ENCODE peak calls at places on chromosomes 4 and X, in ten cellular contexts. U, K, F, T, B, J, D, W, H and P are unnamed samples.
A peak's percentile ranks its signal among the peaks of the same experiment; 100 is the strongest.

GRCh38 chr4:3337811-3338210 is 45.0 kb downstream of the RGS12 start:
- DNase-seq in U (no peak), K (no peak), F (no peak), T (no peak), B (no peak), J (no peak), D (no peak), W (no peak), H (no peak), P (no peak)

GRCh38 chr4:144709159-144709558 is 63.2 kb downstream of the HHIP start:
- DNase-seq in U (no peak), K (no peak), F (no peak), T (no peak), B (no peak), J (no peak), D (no peak), W (peak; percentile 88), H (no peak), P (no peak)

GRCh38 chrX:95754411-95754810 is 930.2 kb upstream of the DIAPH2 start:
- DNase-seq in U (no peak), K (no peak), F (no peak), T (no peak), B (no peak), J (no peak), D (no peak), W (no peak), H (no peak), P (no peak)

GRCh38 chr4:7041851-7042696 is 1.1 kb upstream of the TADA2B start:
- DNase-seq in U (no peak), K (peak; percentile 40), F (no peak), T (peak; percentile 63), B (peak; percentile 63), J (peak; percentile 65), D (peak; percentile 63), W (peak; percentile 84), H (peak; percentile 42), P (no peak)

GRCh38 chrX:41785685-41786084 is 61.7 kb downstream of the GPR82 start:
- DNase-seq in U (no peak), K (no peak), F (no peak), T (no peak), B (no peak), J (no peak), D (no peak), W (no peak), H (no peak), P (no peak)

GRCh38 chr4:8427761-8428287 is 12.7 kb downstream of the ACOX3 start:
- DNase-seq in U (no peak), K (no peak), F (no peak), T (no peak), B (peak; percentile 37), J (no peak), D (peak; percentile 33), W (no peak), H (no peak), P (no peak)

GRCh38 chr4:54097152-54097551 is 2.8 kb upstream of the GSX2 start:
- DNase-seq in U (no peak), K (no peak), F (no peak), T (no peak), B (no peak), J (no peak), D (no peak), W (no peak), H (no peak), P (no peak)

GRCh38 chrX:96204928-96205327 is 479.7 kb upstream of the DIAPH2 start:
- DNase-seq in U (no peak), K (no peak), F (no peak), T (no peak), B (no peak), J (no peak), D (no peak), W (no peak), H (no peak), P (no peak)

GRCh38 chrX:83916525-83916924 is 55.6 kb downstream of the CYLC1 start:
- DNase-seq in U (no peak), K (peak; percentile 3), F (no peak), T (peak; percentile 24), B (no peak), J (no peak), D (no peak), W (peak; percentile 67), H (no peak), P (no peak)
- TF ChIP-seq CTCF in U (peak; percentile 9), K (peak; percentile 67), F (peak; percentile 35), T (peak; percentile 49), B (no peak), J (no peak), D (peak; percentile 25), W (peak; percentile 80), H (peak; percentile 56), P (no peak)

GRCh38 chr4:36285784-36286480 is 4.5 kb downstream of the DTHD1 start:
- DNase-seq in U (no peak), K (no peak), F (no peak), T (no peak), B (no peak), J (no peak), D (no peak), W (no peak), H (no peak), P (no peak)
- TF ChIP-seq CTCF in U (no peak), K (no peak), F (no peak), T (no peak), B (no peak), J (no peak), D (no peak), W (no peak), H (no peak), P (no peak)

DNA sequence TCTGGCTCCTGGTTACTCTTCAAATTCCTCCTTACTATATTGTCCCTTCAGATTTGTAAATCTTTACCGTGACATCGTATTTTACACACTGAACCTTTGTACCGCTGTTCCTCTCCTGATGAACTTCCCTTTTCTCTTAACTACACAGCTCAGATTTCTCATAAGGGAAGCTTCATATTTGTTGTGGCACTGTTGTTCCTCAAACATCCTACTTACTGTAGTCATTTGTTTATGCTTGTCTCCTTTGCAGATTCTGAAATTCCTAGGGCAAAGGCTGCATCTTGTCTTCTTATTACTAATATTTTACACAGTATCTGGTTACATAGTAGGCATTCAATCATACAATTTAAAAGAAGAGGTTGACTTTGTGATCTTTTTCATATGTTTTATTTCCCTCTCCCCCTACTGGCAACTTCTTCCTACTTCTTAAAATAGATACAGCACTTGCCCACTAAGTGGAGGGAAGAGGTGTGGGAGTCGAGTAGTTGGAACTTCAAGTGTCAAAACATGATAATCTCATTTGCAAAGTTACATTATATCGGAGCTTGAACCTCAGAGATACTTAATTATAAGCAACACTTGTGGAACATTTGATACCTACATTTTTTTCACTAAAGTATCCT is 50.0 kb downstream of the TET2 start:
- DNase-seq in U (peak; percentile 1), K (no peak), F (no peak), T (no peak), B (no peak), J (no peak), D (no peak), W (no peak), H (no peak), P (no peak)
- TF ChIP-seq CTCF in U (no peak), K (peak; percentile 42), F (no peak), T (no peak), B (peak; percentile 44), J (no peak), D (no peak), W (peak; percentile 68), H (no peak), P (no peak)

GRCh38 chr4:156197216-156197615 is 243.6 kb upstream of the CTSO start:
- DNase-seq in U (no peak), K (no peak), F (no peak), T (no peak), B (no peak), J (no peak), D (no peak), W (peak; percentile 62), H (no peak), P (no peak)

GRCh38 chr4:156194896-156195295 is 241.2 kb upstream of the CTSO start:
- DNase-seq in U (no peak), K (no peak), F (no peak), T (no peak), B (no peak), J (no peak), D (no peak), W (no peak), H (no peak), P (no peak)

GRCh38 chr4:156198511-156198910 is 244.8 kb upstream of the CTSO start:
- DNase-seq in U (no peak), K (no peak), F (no peak), T (no peak), B (no peak), J (no peak), D (no peak), W (no peak), H (no peak), P (no peak)

GRCh38 chr4:156195914-156196313 is 242.2 kb upstream of the CTSO start:
- DNase-seq in U (no peak), K (no peak), F (no peak), T (no peak), B (no peak), J (no peak), D (no peak), W (no peak), H (no peak), P (no peak)

DNA sequence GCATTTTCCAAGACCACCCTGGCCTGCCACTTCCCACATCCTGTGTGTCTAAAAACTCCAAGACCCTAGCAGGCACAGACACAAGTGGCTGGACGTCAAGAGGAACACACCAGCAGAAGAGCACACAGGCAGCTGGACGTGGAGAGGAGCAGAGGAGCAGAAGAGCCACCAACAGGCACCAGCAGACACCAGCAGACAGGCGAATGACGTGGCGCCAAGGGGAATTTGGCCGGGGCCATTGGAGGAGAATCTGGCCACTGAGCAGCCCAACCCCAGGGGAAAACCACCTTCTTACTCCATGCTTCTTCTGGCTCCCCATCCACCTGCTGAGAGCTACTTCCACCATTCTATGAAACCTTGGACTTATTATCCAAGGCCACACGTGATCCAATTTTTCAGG is 243.1 kb upstream of the CTSO start:
- DNase-seq in U (no peak), K (no peak), F (no peak), T (no peak), B (no peak), J (no peak), D (no peak), W (no peak), H (no peak), P (no peak)
- TF ChIP-seq CTCF in U (no peak), K (no peak), F (no peak), T (no peak), B (no peak), J (no peak), D (no peak), W (no peak), H (no peak), P (no peak)